ENCODE peak calls at places on chromosomes 1 and 21, in four cellular contexts. One of them, this sample, is unnamed.

GRCh38 chr1:93556291-93556690 is 108.4 kb downstream of the FNBP1L start:
- DNase-seq in MV-4-11: no peak
- DNase-seq in stromal cell of bone marrow: no peak
- DNase-seq in HEK293T: no peak
- DNase-seq in this sample: no peak

GRCh38 chr1:110672001-110672752 is 2.6 kb downstream of the KCNA3 start:
- DNase-seq in MV-4-11: peak
- DNase-seq in stromal cell of bone marrow: no peak
- DNase-seq in HEK293T: peak
- DNase-seq in this sample: no peak

GRCh38 chr1:15939181-15940109 is 36.5 kb downstream of the ZBTB17 start:
- DNase-seq in MV-4-11: no peak
- DNase-seq in stromal cell of bone marrow: no peak
- DNase-seq in HEK293T: no peak
- DNase-seq in this sample: no peak

GRCh38 chr1:212070720-212071302 is 35.3 kb downstream of the DTL start:
- DNase-seq in MV-4-11: peak
- DNase-seq in stromal cell of bone marrow: peak
- DNase-seq in HEK293T: no peak
- DNase-seq in this sample: peak

GRCh38 chr1:235990376-235990795 is 74.5 kb downstream of the NID1 start:
- DNase-seq in MV-4-11: no peak
- DNase-seq in stromal cell of bone marrow: peak
- DNase-seq in HEK293T: no peak
- DNase-seq in this sample: no peak

GRCh38 chr1:36157115-36157903 is 1.3 kb downstream of the MAP7D1 start:
- DNase-seq in MV-4-11: peak
- DNase-seq in stromal cell of bone marrow: no peak
- DNase-seq in HEK293T: no peak
- DNase-seq in this sample: peak

GRCh38 chr1:234956821-234957329 is 171.8 kb downstream of the TOMM20 start:
- DNase-seq in MV-4-11: no peak
- DNase-seq in stromal cell of bone marrow: no peak
- DNase-seq in HEK293T: no peak
- DNase-seq in this sample: peak

GRCh38 chr1:184971522-184972265 is 2.6 kb downstream of the NIBAN1 start:
- DNase-seq in MV-4-11: no peak
- DNase-seq in stromal cell of bone marrow: no peak
- DNase-seq in HEK293T: no peak
- DNase-seq in this sample: no peak

GRCh38 chr1:231159202-231159962 is 2.5 kb upstream of the TRIM67 start:
- DNase-seq in MV-4-11: no peak
- DNase-seq in stromal cell of bone marrow: no peak
- DNase-seq in HEK293T: no peak
- DNase-seq in this sample: no peak

GRCh38 chr1:108877858-108878257 is 1.1 kb downstream of the GPSM2 start:
- DNase-seq in MV-4-11: no peak
- DNase-seq in stromal cell of bone marrow: no peak
- DNase-seq in HEK293T: no peak
- DNase-seq in this sample: peak

GRCh38 chr1:110235839-110236682 is 25.9 kb downstream of the KCNC4 start:
- DNase-seq in MV-4-11: peak
- DNase-seq in stromal cell of bone marrow: peak
- DNase-seq in HEK293T: no peak
- DNase-seq in this sample: peak

GRCh38 chr1:201538618-201539551 is at the start of gene NAV1:
- DNase-seq in MV-4-11: no peak
- DNase-seq in stromal cell of bone marrow: peak
- DNase-seq in HEK293T: peak
- DNase-seq in this sample: no peak

GRCh38 chr1:62364726-62365125 is 45.5 kb upstream of the KANK4 start:
- DNase-seq in MV-4-11: no peak
- DNase-seq in stromal cell of bone marrow: no peak
- DNase-seq in HEK293T: no peak
- DNase-seq in this sample: no peak

GRCh38 chr21:45246535-45247320 is 41.0 kb downstream of the POFUT2 start:
- DNase-seq in MV-4-11: no peak
- DNase-seq in stromal cell of bone marrow: no peak
- DNase-seq in HEK293T: no peak
- DNase-seq in this sample: no peak

GRCh38 chr1:190138711-190139110 is 339.0 kb downstream of the BRINP3 start:
- DNase-seq in MV-4-11: no peak
- DNase-seq in stromal cell of bone marrow: no peak
- DNase-seq in HEK293T: no peak
- DNase-seq in this sample: no peak

GRCh38 chr1:229155472-229155871 is 115.4 kb upstream of the RAB4A start:
- DNase-seq in MV-4-11: peak
- DNase-seq in stromal cell of bone marrow: no peak
- DNase-seq in HEK293T: no peak
- DNase-seq in this sample: peak

GRCh38 chr1:53634571-53634979 is 104.4 kb downstream of the GLIS1 start:
- DNase-seq in MV-4-11: no peak
- DNase-seq in stromal cell of bone marrow: no peak
- DNase-seq in HEK293T: no peak
- DNase-seq in this sample: no peak

This sample was measured in KBM-7.